ENCODE peak calls at places on chromosomes 13 and 19, in five cellular contexts. One of them, this sample, is unnamed.
A peak's percentile ranks its signal among the peaks of the same experiment; 100 is the strongest.

GRCh38 chr13:40052954-40053353 is 397.5 kb downstream of the COG6 start:
- DNase-seq in A549: no peak
- DNase-seq in right lobe of liver: no peak
- DNase-seq in PC-3: no peak
- DNase-seq in cardiac muscle cell: no peak
- DNase-seq in this sample: no peak

GRCh38 chr13:111262715-111263114 is 57.7 kb upstream of the TEX29 start:
- DNase-seq in A549: no peak
- DNase-seq in right lobe of liver: no peak
- DNase-seq in PC-3: no peak
- DNase-seq in cardiac muscle cell: no peak
- DNase-seq in this sample: no peak

GRCh38 chr13:83940742-83941141 is 58.5 kb upstream of the SLITRK1 start:
- DNase-seq in A549: no peak
- DNase-seq in right lobe of liver: no peak
- DNase-seq in PC-3: peak; percentile 73
- DNase-seq in cardiac muscle cell: no peak
- DNase-seq in this sample: no peak

GRCh38 chr19:21603431-21604153 is 98.2 kb downstream of the ZNF429 start:
- DNase-seq in A549: no peak
- DNase-seq in right lobe of liver: no peak
- DNase-seq in PC-3: no peak
- DNase-seq in cardiac muscle cell: peak; percentile 15
- DNase-seq in this sample: no peak

GRCh38 chr13:46926856-46927625 is 30.2 kb upstream of the HTR2A start:
- DNase-seq in A549: no peak
- DNase-seq in right lobe of liver: no peak
- DNase-seq in PC-3: no peak
- DNase-seq in cardiac muscle cell: no peak
- DNase-seq in this sample: no peak

GRCh38 chr13:75645141-75645540 is 9.0 kb downstream of the LMO7 start:
- DNase-seq in A549: no peak
- DNase-seq in right lobe of liver: no peak
- DNase-seq in PC-3: no peak
- DNase-seq in cardiac muscle cell: no peak
- DNase-seq in this sample: no peak

GRCh38 chr13:44153536-44153935 is 220.1 kb upstream of the SERP2 start:
- DNase-seq in A549: no peak
- DNase-seq in right lobe of liver: no peak
- DNase-seq in PC-3: no peak
- DNase-seq in cardiac muscle cell: no peak
- DNase-seq in this sample: no peak

GRCh38 chr13:26656919-26657318 is 99.4 kb downstream of the WASF3 start:
- DNase-seq in A549: no peak
- DNase-seq in right lobe of liver: no peak
- DNase-seq in PC-3: peak; percentile 41
- DNase-seq in cardiac muscle cell: peak; percentile 31
- DNase-seq in this sample: no peak

GRCh38 chr13:37429976-37430375 is 168.6 kb downstream of the POSTN start:
- DNase-seq in A549: no peak
- DNase-seq in right lobe of liver: no peak
- DNase-seq in PC-3: no peak
- DNase-seq in cardiac muscle cell: no peak
- DNase-seq in this sample: no peak

GRCh38 chr13:40352807-40353562 is 313.5 kb downstream of the FOXO1 start:
- DNase-seq in A549: no peak
- DNase-seq in right lobe of liver: no peak
- DNase-seq in PC-3: no peak
- DNase-seq in cardiac muscle cell: peak; percentile 39
- DNase-seq in this sample: no peak

GRCh38 chr19:294819-295686 is 3.9 kb upstream of the PLPP2 start:
- DNase-seq in A549: peak; percentile 50
- DNase-seq in right lobe of liver: no peak
- DNase-seq in PC-3: no peak
- DNase-seq in cardiac muscle cell: peak; percentile 55
- DNase-seq in this sample: peak; percentile 86

GRCh38 chr13:95035311-95036109 is 265.7 kb downstream of the ABCC4 start:
- DNase-seq in A549: no peak
- DNase-seq in right lobe of liver: no peak
- DNase-seq in PC-3: no peak
- DNase-seq in cardiac muscle cell: no peak
- DNase-seq in this sample: no peak

GRCh38 chr13:82833928-82834327 is 1048.3 kb downstream of the SLITRK1 start:
- DNase-seq in A549: no peak
- DNase-seq in right lobe of liver: no peak
- DNase-seq in PC-3: no peak
- DNase-seq in cardiac muscle cell: no peak
- DNase-seq in this sample: no peak

GRCh38 chr13:70812481-70812880 is 704.2 kb upstream of the KLHL1 start:
- DNase-seq in A549: no peak
- DNase-seq in right lobe of liver: no peak
- DNase-seq in PC-3: peak; percentile 66
- DNase-seq in cardiac muscle cell: no peak
- DNase-seq in this sample: no peak

GRCh38 chr19:45595814-45596213 is 6.2 kb downstream of the GPR4 start:
- DNase-seq in A549: no peak
- DNase-seq in right lobe of liver: no peak
- DNase-seq in PC-3: no peak
- DNase-seq in cardiac muscle cell: no peak
- DNase-seq in this sample: no peak

GRCh38 chr19:45599286-45599685 is 2.7 kb downstream of the GPR4 start:
- DNase-seq in A549: no peak
- DNase-seq in right lobe of liver: no peak
- DNase-seq in PC-3: no peak
- DNase-seq in cardiac muscle cell: no peak
- DNase-seq in this sample: no peak

GRCh38 chr19:45597425-45598111 is 4.4 kb downstream of the GPR4 start:
- DNase-seq in A549: no peak
- DNase-seq in right lobe of liver: no peak
- DNase-seq in PC-3: no peak
- DNase-seq in cardiac muscle cell: no peak
- DNase-seq in this sample: no peak

GRCh38 chr19:45600340-45600885 is 1.6 kb downstream of the GPR4 start:
- DNase-seq in A549: no peak
- DNase-seq in right lobe of liver: no peak
- DNase-seq in PC-3: no peak
- DNase-seq in cardiac muscle cell: no peak
- DNase-seq in this sample: no peak

GRCh38 chr19:45598267-45599011 is 3.6 kb downstream of the GPR4 start:
- DNase-seq in A549: no peak
- DNase-seq in right lobe of liver: no peak
- DNase-seq in PC-3: peak; percentile 13
- DNase-seq in cardiac muscle cell: no peak
- DNase-seq in this sample: no peak
- H3K27ac ChIP-seq in A549: peak overlapping the region; percentile 66
- H3K27ac ChIP-seq in right lobe of liver: no peak overlapping the region
- H3K27ac ChIP-seq in PC-3: no peak overlapping the region
- H3K27ac ChIP-seq in cardiac muscle cell: no peak overlapping the region
- H3K27ac ChIP-seq in this sample: no peak overlapping the region

GRCh38 chr19:36392916-36393673 is 14.1 kb upstream of the ZFP14 start:
- DNase-seq in A549: no peak
- DNase-seq in right lobe of liver: no peak
- DNase-seq in PC-3: no peak
- DNase-seq in cardiac muscle cell: no peak
- DNase-seq in this sample: no peak
- H3K4me1 ChIP-seq in A549: no peaks in the 10 kb centered on the region
- H3K4me1 ChIP-seq in right lobe of liver: no peaks in the 10 kb centered on the region
- H3K4me1 ChIP-seq in PC-3: no peaks in the 10 kb centered on the region
- H3K4me1 ChIP-seq in cardiac muscle cell: no peaks in the 10 kb centered on the region
- H3K4me1 ChIP-seq in this sample: no peaks in the 10 kb centered on the region

GRCh38 chr13:113926951-113927660 is 46.8 kb downstream of the C13orf46 start:
- DNase-seq in A549: no peak
- DNase-seq in right lobe of liver: no peak
- DNase-seq in PC-3: no peak
- DNase-seq in cardiac muscle cell: no peak
- DNase-seq in this sample: peak; percentile 44
- H3K27ac ChIP-seq in A549: no peak overlapping the region
- H3K27ac ChIP-seq in right lobe of liver: no peak overlapping the region
- H3K27ac ChIP-seq in PC-3: no peak overlapping the region
- H3K27ac ChIP-seq in cardiac muscle cell: no peak overlapping the region
- H3K27ac ChIP-seq in this sample: no peak overlapping the region

GRCh38 chr19:29665215-29665825 is at the start of gene PLEKHF1:
- DNase-seq in A549: peak; percentile 98
- DNase-seq in right lobe of liver: peak; percentile 95
- DNase-seq in PC-3: peak; percentile 77
- DNase-seq in cardiac muscle cell: peak; percentile 92
- DNase-seq in this sample: peak; percentile 88
- H3K4me1 ChIP-seq in A549: peaks cover 19% of the 10 kb centered on the region
- H3K4me1 ChIP-seq in right lobe of liver: peaks cover 46% of the 10 kb centered on the region
- H3K4me1 ChIP-seq in PC-3: peaks cover 40% of the 10 kb centered on the region
- H3K4me1 ChIP-seq in cardiac muscle cell: peaks cover 24% of the 10 kb centered on the region
- H3K4me1 ChIP-seq in this sample: peaks cover 23% of the 10 kb centered on the region

GRCh38 chr19:33062902-33063301 is 1.8 kb downstream of the RHPN2 start:
- DNase-seq in A549: no peak
- DNase-seq in right lobe of liver: no peak
- DNase-seq in PC-3: no peak
- DNase-seq in cardiac muscle cell: no peak
- DNase-seq in this sample: no peak
- H3K27ac ChIP-seq in A549: peak overlapping the region; percentile 90
- H3K27ac ChIP-seq in right lobe of liver: no peak overlapping the region
- H3K27ac ChIP-seq in PC-3: no peak overlapping the region
- H3K27ac ChIP-seq in cardiac muscle cell: no peak overlapping the region
- H3K27ac ChIP-seq in this sample: peak overlapping the region; percentile 71

GRCh38 chr19:41323023-41323422 is 13.1 kb downstream of the CCDC97 start:
- DNase-seq in A549: no peak
- DNase-seq in right lobe of liver: no peak
- DNase-seq in PC-3: no peak
- DNase-seq in cardiac muscle cell: no peak
- DNase-seq in this sample: no peak
- H3K4me1 ChIP-seq in A549: peaks cover 69% of the 10 kb centered on the region
- H3K4me1 ChIP-seq in right lobe of liver: peaks cover 22% of the 10 kb centered on the region
- H3K4me1 ChIP-seq in PC-3: peaks cover 61% of the 10 kb centered on the region
- H3K4me1 ChIP-seq in cardiac muscle cell: peaks cover 39% of the 10 kb centered on the region
- H3K4me1 ChIP-seq in this sample: no peaks in the 10 kb centered on the region

GRCh38 chr19:55254625-55254977 is 4.2 kb downstream of the PPP6R1 start:
- DNase-seq in A549: no peak
- DNase-seq in right lobe of liver: no peak
- DNase-seq in PC-3: no peak
- DNase-seq in cardiac muscle cell: no peak
- DNase-seq in this sample: no peak

GRCh38 chr19:55253842-55254624 is 4.8 kb downstream of the PPP6R1 start:
- DNase-seq in A549: no peak
- DNase-seq in right lobe of liver: no peak
- DNase-seq in PC-3: no peak
- DNase-seq in cardiac muscle cell: no peak
- DNase-seq in this sample: no peak

GRCh38 chr19:55257461-55258411 is 1.1 kb downstream of the PPP6R1 start:
- DNase-seq in A549: no peak
- DNase-seq in right lobe of liver: no peak
- DNase-seq in PC-3: peak; percentile 71
- DNase-seq in cardiac muscle cell: peak; percentile 47
- DNase-seq in this sample: no peak

GRCh38 chr19:55256562-55257460 is 2.0 kb downstream of the PPP6R1 start:
- DNase-seq in A549: no peak
- DNase-seq in right lobe of liver: no peak
- DNase-seq in PC-3: peak; percentile 8
- DNase-seq in cardiac muscle cell: no peak
- DNase-seq in this sample: no peak

GRCh38 chr19:55255618-55256423 is 3.0 kb downstream of the PPP6R1 start:
- DNase-seq in A549: peak; percentile 85
- DNase-seq in right lobe of liver: no peak
- DNase-seq in PC-3: peak; percentile 95
- DNase-seq in cardiac muscle cell: no peak
- DNase-seq in this sample: no peak
- H3K27ac ChIP-seq in A549: peak overlapping the region; percentile 95
- H3K27ac ChIP-seq in right lobe of liver: peak overlapping the region; percentile 54
- H3K27ac ChIP-seq in PC-3: peak overlapping the region; percentile 95
- H3K27ac ChIP-seq in cardiac muscle cell: no peak overlapping the region
- H3K27ac ChIP-seq in this sample: no peak overlapping the region

This sample was measured in pancreas.